ENCODE peak calls at places on chromosomes 6 and 20, in eight cellular contexts. O is fibroblast of pulmonary artery, Z is adrenal gland, R is mucosa of descending colon, T is astrocyte, B is omental fat pad, P is GM20000, C is neural crest cell. Q is an unnamed sample.

GRCh38 chr6:158332237-158332636 is 20.0 kb downstream of the TULP4 start:
- DNase-seq in B (no peak), Z (no peak), R (no peak), C (no peak), O (no peak), P (no peak), T (no peak), Q (no peak)

GRCh38 chr20:38864662-38865061 is 59.2 kb downstream of the PPP1R16B start:
- DNase-seq in R (no peak), Z (no peak), P (no peak), B (no peak), C (no peak), T (no peak), O (no peak), Q (no peak)

GRCh38 chr6:145071836-145072235 is 663.5 kb downstream of the EPM2A start:
- DNase-seq in C (no peak), B (no peak), P (no peak), T (peak; percentile 76), R (no peak), Z (no peak), O (peak; percentile 10), Q (peak; percentile 59)

GRCh38 chr20:1838479-1839279 is 56.5 kb upstream of the SIRPA start:
- DNase-seq in P (no peak), Z (no peak), R (no peak), O (no peak), B (no peak), T (no peak), C (peak; percentile 14), Q (no peak)

GRCh38 chr6:2976571-2977085 is 5.3 kb upstream of the SERPINB6 start:
- DNase-seq in B (no peak), R (no peak), P (no peak), T (peak; percentile 84), C (no peak), Z (no peak), O (peak; percentile 51), Q (peak; percentile 74)

GRCh38 chr6:89786970-89787369 is 32.6 kb downstream of the MDN1 start:
- DNase-seq in R (no peak), C (no peak), P (no peak), T (no peak), Z (no peak), B (no peak), O (no peak), Q (no peak)

GRCh38 chr6:113169484-113169883 is 687.7 kb upstream of the MARCKS start:
- DNase-seq in C (no peak), B (no peak), R (no peak), T (peak; percentile 57), O (no peak), Z (no peak), P (no peak), Q (no peak)

GRCh38 chr6:37800904-37801669 is 18.4 kb upstream of the ZFAND3 start:
- DNase-seq in Z (no peak), O (no peak), B (no peak), P (no peak), C (no peak), T (no peak), R (no peak), Q (no peak)

GRCh38 chr20:44070139-44070900 is 116.7 kb downstream of the JPH2 start:
- DNase-seq in O (no peak), Z (no peak), T (no peak), R (no peak), P (no peak), C (no peak), B (no peak), Q (no peak)

GRCh38 chr6:71038966-71039365 is 82.1 kb upstream of the B3GAT2 start:
- DNase-seq in B (no peak), C (no peak), O (no peak), Z (no peak), P (no peak), R (no peak), T (no peak), Q (peak; percentile 9)

GRCh38 chr6:156729248-156729647 is 47.9 kb upstream of the ARID1B start:
- DNase-seq in O (peak; percentile 27), R (no peak), T (peak; percentile 84), P (no peak), C (no peak), Z (no peak), B (no peak), Q (peak; percentile 49)

GRCh38 chr6:163955752-163956151 is 541.2 kb downstream of the QKI start:
- DNase-seq in T (no peak), O (no peak), R (no peak), Z (no peak), C (no peak), B (no peak), P (no peak), Q (no peak)

GRCh38 chr6:66930559-66931290 is 1223.7 kb upstream of the EYS start:
- DNase-seq in B (no peak), O (peak; percentile 70), C (no peak), T (peak; percentile 59), R (no peak), P (no peak), Z (no peak), Q (peak; percentile 60)

GRCh38 chr20:4811661-4812181 is 90.0 kb downstream of the PRND start:
- DNase-seq in O (no peak), T (no peak), B (no peak), C (no peak), P (no peak), Z (peak; percentile 66), R (peak; percentile 65), Q (no peak)

GRCh38 chr20:31770243-31770642 is 31.2 kb downstream of the TPX2 start:
- DNase-seq in P (no peak), R (no peak), B (no peak), C (no peak), Z (no peak), T (no peak), O (no peak), Q (no peak)

GRCh38 chr20:35883778-35884540 is 70.3 kb downstream of the SCAND1 start:
- DNase-seq in Z (peak; percentile 81), P (peak; percentile 58), T (peak; percentile 100), O (peak; percentile 100), B (peak; percentile 27), R (peak; percentile 62), C (peak; percentile 57), Q (peak; percentile 99)

GRCh38 chr6:35687658-35688604 is 784 bp downstream of the FKBP5 start:
- DNase-seq in Z (peak; percentile 63), T (peak; percentile 50), C (peak; percentile 40), P (peak; percentile 70), O (peak; percentile 48), R (peak; percentile 79), B (no peak), Q (peak; percentile 64)

GRCh38 chr6:14621518-14621917 is 503.9 kb downstream of the CD83 start:
- DNase-seq in T (no peak), P (no peak), R (no peak), B (no peak), O (peak; percentile 8), C (no peak), Z (no peak), Q (peak; percentile 26)

GRCh38 chr6:35804996-35805736 is at the start of gene LHFPL5:
- DNase-seq in R (peak; percentile 66), Z (peak; percentile 40), T (no peak), O (peak; percentile 25), P (peak; percentile 84), B (no peak), C (peak; percentile 72), Q (peak; percentile 54)

GRCh38 chr6:167719920-167720319 is 106.8 kb upstream of the AFDN start:
- DNase-seq in B (no peak), O (no peak), C (no peak), T (no peak), P (no peak), Z (no peak), R (no peak), Q (no peak)

GRCh38 chr6:167721291-167721690 is 105.4 kb upstream of the AFDN start:
- DNase-seq in Z (no peak), R (no peak), C (no peak), P (no peak), T (no peak), B (no peak), O (no peak), Q (no peak)

GRCh38 chr6:167722634-167723309 is 103.9 kb upstream of the AFDN start:
- DNase-seq in O (no peak), P (no peak), T (no peak), B (no peak), R (no peak), C (no peak), Z (no peak), Q (no peak)

GRCh38 chr6:167717867-167718266 is 108.8 kb upstream of the AFDN start:
- DNase-seq in T (no peak), B (no peak), Z (no peak), C (no peak), O (no peak), P (no peak), R (no peak), Q (no peak)

GRCh38 chr6:167720456-167721285 is 106.0 kb upstream of the AFDN start:
- DNase-seq in P (no peak), Z (no peak), R (no peak), B (no peak), C (no peak), T (no peak), O (no peak), Q (no peak)
- TF ChIP-seq CTCF in P (no peak), Z (no peak), R (no peak), B (no peak), C (no peak), T (no peak), O (no peak), Q (no peak)

GRCh38 chr20:18380908-18381529 is 85.8 kb downstream of the DZANK1 start:
- DNase-seq in P (no peak), C (no peak), R (no peak), B (no peak), Z (no peak), T (no peak), O (no peak), Q (no peak)
- TF ChIP-seq CTCF in P (no peak), C (no peak), R (no peak), B (no peak), Z (no peak), T (no peak), O (no peak), Q (no peak)

GRCh38 chr6:380234-381218 is 11.0 kb upstream of the IRF4 start:
- DNase-seq in P (no peak), B (no peak), T (no peak), C (no peak), Z (no peak), O (no peak), R (no peak), Q (no peak)

GRCh38 chr6:379367-380181 is 12.0 kb upstream of the IRF4 start:
- DNase-seq in T (no peak), P (peak; percentile 77), O (no peak), C (no peak), B (no peak), R (no peak), Z (no peak), Q (peak; percentile 28)

GRCh38 chr6:376823-377571 is 14.6 kb upstream of the IRF4 start:
- DNase-seq in R (no peak), O (no peak), Z (no peak), C (no peak), P (no peak), B (no peak), T (no peak), Q (no peak)

GRCh38 chr6:378090-378957 is 13.2 kb upstream of the IRF4 start:
- DNase-seq in T (no peak), R (no peak), O (no peak), C (no peak), Z (no peak), P (peak; percentile 79), B (no peak), Q (no peak)

GRCh38 chr6:378958-379366 is 12.6 kb upstream of the IRF4 start:
- DNase-seq in Z (no peak), C (no peak), B (no peak), O (no peak), P (no peak), R (no peak), T (no peak), Q (no peak)
- TF ChIP-seq CTCF in Z (no peak), C (no peak), B (no peak), O (no peak), P (no peak), R (no peak), T (no peak), Q (no peak)

GRCh38 chr20:15227102-15227501 is 889.7 kb upstream of the FLRT3 start:
- DNase-seq in R (no peak), O (no peak), T (no peak), B (no peak), C (no peak), Z (no peak), P (no peak), Q (no peak)
- TF ChIP-seq CTCF in R (no peak), O (no peak), T (no peak), B (no peak), C (no peak), Z (no peak), P (no peak), Q (no peak)